ENCODE peak calls at places on chromosomes 11 and 22, in five cellular contexts. M, L, R, K and Z are unnamed samples.

GRCh38 chr11:72816404-72816990 is 2.3 kb downstream of the ATG16L2 start:
- DNase-seq in M (no peak), L (no peak), R (no peak), K (no peak), Z (no peak)

GRCh38 chr11:78197816-78198215 is 9.1 kb downstream of the USP35 start:
- DNase-seq in M (no peak), L (no peak), R (no peak), K (no peak), Z (peak; percentile 46)

GRCh38 chr22:27913162-27913741 is 5.8 kb downstream of the PITPNB start:
- DNase-seq in M (no peak), L (peak; percentile 15), R (no peak), K (no peak), Z (no peak)

GRCh38 chr11:46237248-46238077 is 40.0 kb upstream of the CREB3L1 start:
- DNase-seq in M (peak; percentile 62), L (peak; percentile 75), R (peak; percentile 52), K (peak; percentile 84), Z (peak; percentile 65)

GRCh38 chr11:101583180-101584128 is at the start of gene TRPC6:
- DNase-seq in M (peak; percentile 24), L (no peak), R (no peak), K (peak; percentile 60), Z (no peak)

GRCh38 chr11:64128255-64129006 is 37.5 kb downstream of the MACROD1 start:
- DNase-seq in M (no peak), L (no peak), R (no peak), K (no peak), Z (no peak)

GRCh38 chr22:41028841-41029240 is 63.6 kb upstream of the EP300 start:
- DNase-seq in M (no peak), L (no peak), R (no peak), K (peak; percentile 86), Z (no peak)

GRCh38 chr11:76835928-76836612 is 24.6 kb upstream of the ACER3 start:
- DNase-seq in M (peak; percentile 73), L (no peak), R (peak; percentile 17), K (peak; percentile 45), Z (no peak)

GRCh38 chr11:117279711-117280376 is 11.3 kb upstream of the BACE1-AS start:
- DNase-seq in M (no peak), L (no peak), R (no peak), K (no peak), Z (no peak)

GRCh38 chr11:76861490-76861953 is 804 bp downstream of the ACER3 start:
- DNase-seq in M (no peak), L (no peak), R (no peak), K (no peak), Z (peak; percentile 37)

GRCh38 chr11:76327756-76328388 is 53.1 kb downstream of the THAP12 start:
- DNase-seq in M (no peak), L (no peak), R (no peak), K (no peak), Z (peak; percentile 46)

GRCh38 chr11:111846640-111847039 is 24.7 kb downstream of the ALG9 start:
- DNase-seq in M (no peak), L (no peak), R (no peak), K (peak; percentile 23), Z (no peak)

GRCh38 chr11:844693-845644 is 2.3 kb downstream of the TSPAN4 start:
- DNase-seq in M (peak; percentile 80), L (peak; percentile 81), R (peak; percentile 62), K (no peak), Z (peak; percentile 67)

GRCh38 chr22:47294222-47294532 is 531.7 kb downstream of the TBC1D22A start:
- DNase-seq in M (no peak), L (no peak), R (no peak), K (no peak), Z (no peak)

GRCh38 chr11:93734427-93735222 is 6.7 kb downstream of the TAF1D start:
- DNase-seq in M (no peak), L (no peak), R (no peak), K (no peak), Z (no peak)

GRCh38 chr11:69867076-69868002 is 48.1 kb upstream of the FGF3 start:
- DNase-seq in M (no peak), L (no peak), R (peak; percentile 63), K (no peak), Z (peak; percentile 36)

GRCh38 chr11:76510060-76511047 is 65.5 kb downstream of the EMSY start:
- DNase-seq in M (no peak), L (no peak), R (no peak), K (no peak), Z (no peak)

GRCh38 chr22:44304354-44304753 is 8.4 kb downstream of the SHISAL1 start:
- DNase-seq in M (no peak), L (no peak), R (no peak), K (no peak), Z (no peak)

GRCh38 chr22:39130892-39131855 is 21.3 kb downstream of the CBX7 start:
- DNase-seq in M (peak; percentile 28), L (no peak), R (no peak), K (no peak), Z (no peak)

GRCh38 chr11:841981-842369 is 354 bp downstream of the POLR2L start:
- DNase-seq in M (peak; percentile 58), L (no peak), R (no peak), K (no peak), Z (peak; percentile 54)

GRCh38 chr11:64052938-64053622 is 17.3 kb downstream of the FLRT1 start:
- DNase-seq in M (no peak), L (no peak), R (no peak), K (no peak), Z (no peak)

GRCh38 chr11:2511421-2512369 is 66.9 kb downstream of the KCNQ1 start:
- DNase-seq in M (peak; percentile 21), L (peak; percentile 15), R (no peak), K (no peak), Z (peak; percentile 26)

GRCh38 chr11:19430346-19431058 is 189.8 kb upstream of the E2F8 start:
- DNase-seq in M (no peak), L (no peak), R (no peak), K (no peak), Z (no peak)

GRCh38 chr11:114153224-114153623 is 93.7 kb downstream of the ZBTB16 start:
- DNase-seq in M (no peak), L (no peak), R (no peak), K (no peak), Z (no peak)

GRCh38 chr11:12149672-12150225 is 39.4 kb downstream of the MICAL2 start:
- DNase-seq in M (peak; percentile 13), L (peak; percentile 45), R (no peak), K (no peak), Z (no peak)

GRCh38 chr22:45842141-45842831 is 134.7 kb downstream of the WNT7B start:
- DNase-seq in M (no peak), L (no peak), R (no peak), K (peak; percentile 51), Z (no peak)

GRCh38 chr11:29002816-29003215 is 894.6 kb downstream of the METTL15 start:
- DNase-seq in M (no peak), L (no peak), R (no peak), K (no peak), Z (no peak)

GRCh38 chr11:107018274-107018901 is at the start of gene GUCY1A2:
- DNase-seq in M (no peak), L (peak; percentile 45), R (no peak), K (no peak), Z (no peak)

GRCh38 chr22:36862251-36863242 is 1.7 kb downstream of the NCF4 start:
- DNase-seq in M (peak; percentile 44), L (peak; percentile 48), R (no peak), K (no peak), Z (no peak)

GRCh38 chr11:73818838-73819237 is 31.2 kb downstream of the MRPL48 start:
- DNase-seq in M (no peak), L (no peak), R (no peak), K (peak; percentile 18), Z (no peak)

GRCh38 chr22:40436460-40437431 is 66.4 kb downstream of the SGSM3 start:
- DNase-seq in M (no peak), L (peak; percentile 54), R (peak; percentile 9), K (peak; percentile 70), Z (peak; percentile 40)

GRCh38 chr11:18064450-18065048 is 18.5 kb upstream of the TPH1 start:
- DNase-seq in M (no peak), L (no peak), R (no peak), K (no peak), Z (no peak)

GRCh38 chr11:18065572-18065971 is 19.5 kb upstream of the TPH1 start:
- DNase-seq in M (peak; percentile 47), L (no peak), R (no peak), K (peak; percentile 63), Z (no peak)

GRCh38 chr11:18063131-18063530 is 17.1 kb upstream of the TPH1 start:
- DNase-seq in M (no peak), L (no peak), R (no peak), K (no peak), Z (no peak)

GRCh38 chr11:18066626-18067025 is 20.6 kb upstream of the TPH1 start:
- DNase-seq in M (no peak), L (no peak), R (no peak), K (no peak), Z (no peak)

GRCh38 chr11:18064035-18064434 is 18.0 kb upstream of the TPH1 start:
- DNase-seq in M (no peak), L (no peak), R (no peak), K (no peak), Z (no peak)
- TF ChIP-seq CTCF in M (no peak), L (no peak), R (no peak), K (no peak), Z (no peak)

GRCh38 chr11:90204832-90205646 is 17.8 kb downstream of the CHORDC1 start:
- DNase-seq in M (no peak), L (peak; percentile 20), R (no peak), K (peak; percentile 58), Z (no peak)
- TF ChIP-seq CTCF in M (peak; percentile 87), L (peak; percentile 75), R (peak; percentile 43), K (peak; percentile 63), Z (peak; percentile 97)

DNA sequence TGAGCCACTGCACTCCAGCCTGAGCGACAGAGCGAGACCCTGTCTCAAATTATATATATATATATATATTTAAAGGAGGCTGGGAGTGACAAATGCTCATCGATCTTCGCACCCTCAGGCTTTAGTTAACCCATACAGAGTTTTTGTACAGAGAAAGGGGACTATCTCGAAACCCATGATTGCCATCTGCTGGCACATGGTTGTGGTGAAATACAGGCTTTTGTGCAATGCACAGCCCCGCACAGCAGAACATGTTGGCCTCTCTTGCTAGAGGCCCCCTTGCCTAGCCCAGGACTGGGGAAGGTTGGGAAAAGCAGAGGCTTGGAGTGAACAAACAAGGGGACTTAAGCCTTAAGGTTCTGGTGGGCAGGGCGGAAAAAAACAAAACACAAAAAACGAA is 3.6 kb downstream of the MYBPC3 start:
- DNase-seq in M (no peak), L (peak; percentile 68), R (peak; percentile 12), K (no peak), Z (peak; percentile 62)
- TF ChIP-seq CTCF in M (no peak), L (peak; percentile 31), R (no peak), K (peak; percentile 21), Z (peak; percentile 52)

GRCh38 chr22:20919718-20920117 is 2.5 kb downstream of the CRKL start:
- DNase-seq in M (no peak), L (no peak), R (no peak), K (no peak), Z (no peak)

GRCh38 chr22:20912494-20912893 is 4.7 kb upstream of the CRKL start:
- DNase-seq in M (no peak), L (no peak), R (no peak), K (no peak), Z (no peak)

GRCh38 chr22:20920881-20921203 is 3.6 kb downstream of the CRKL start:
- DNase-seq in M (no peak), L (no peak), R (no peak), K (no peak), Z (no peak)

GRCh38 chr22:20918663-20919220 is 1.5 kb downstream of the CRKL start:
- DNase-seq in M (peak; percentile 34), L (no peak), R (no peak), K (no peak), Z (no peak)

GRCh38 chr22:20916916-20917810 is at the start of gene CRKL:
- DNase-seq in M (peak; percentile 98), L (peak; percentile 99), R (peak; percentile 97), K (peak; percentile 91), Z (peak; percentile 97)
- TF ChIP-seq CTCF in M (peak; percentile 97), L (peak; percentile 93), R (peak; percentile 90), K (peak; percentile 99), Z (peak; percentile 96)